ENCODE peak calls at places on chromosome 3, in seven cellular contexts. One of them, this sample, is unnamed.

GRCh38 chr3:49415931-49416601 is 3.8 kb downstream of the TCTA start:
- DNase-seq in effector memory CD4-positive, alpha-beta T cell: peak
- DNase-seq in RPMI8226: no peak
- DNase-seq in NCI-H2029: no peak
- DNase-seq in brain microvascular endothelial cell: no peak
- DNase-seq in cardiac muscle cell: no peak
- DNase-seq in tibial nerve: no peak
- DNase-seq in this sample: no peak

GRCh38 chr3:27638604-27639003 is 83.5 kb downstream of the EOMES start:
- DNase-seq in effector memory CD4-positive, alpha-beta T cell: no peak
- DNase-seq in RPMI8226: no peak
- DNase-seq in NCI-H2029: no peak
- DNase-seq in brain microvascular endothelial cell: no peak
- DNase-seq in cardiac muscle cell: no peak
- DNase-seq in tibial nerve: no peak
- DNase-seq in this sample: no peak

GRCh38 chr3:177931346-177931745 is 604.9 kb upstream of the KCNMB2 start:
- DNase-seq in effector memory CD4-positive, alpha-beta T cell: no peak
- DNase-seq in RPMI8226: no peak
- DNase-seq in NCI-H2029: no peak
- DNase-seq in brain microvascular endothelial cell: no peak
- DNase-seq in cardiac muscle cell: no peak
- DNase-seq in tibial nerve: no peak
- DNase-seq in this sample: no peak

GRCh38 chr3:128340198-128340903 is 126.3 kb downstream of the DNAJB8 start:
- DNase-seq in effector memory CD4-positive, alpha-beta T cell: no peak
- DNase-seq in RPMI8226: no peak
- DNase-seq in NCI-H2029: no peak
- DNase-seq in brain microvascular endothelial cell: no peak
- DNase-seq in cardiac muscle cell: no peak
- DNase-seq in tibial nerve: no peak
- DNase-seq in this sample: no peak

GRCh38 chr3:114374433-114374832 is 80.6 kb downstream of the TIGIT start:
- DNase-seq in effector memory CD4-positive, alpha-beta T cell: no peak
- DNase-seq in RPMI8226: no peak
- DNase-seq in NCI-H2029: no peak
- DNase-seq in brain microvascular endothelial cell: no peak
- DNase-seq in cardiac muscle cell: no peak
- DNase-seq in tibial nerve: no peak
- DNase-seq in this sample: no peak

GRCh38 chr3:72338942-72339749 is 509.1 kb downstream of the SHQ1 start:
- DNase-seq in effector memory CD4-positive, alpha-beta T cell: no peak
- DNase-seq in RPMI8226: no peak
- DNase-seq in NCI-H2029: no peak
- DNase-seq in brain microvascular endothelial cell: peak
- DNase-seq in cardiac muscle cell: no peak
- DNase-seq in tibial nerve: no peak
- DNase-seq in this sample: peak

GRCh38 chr3:18051312-18051711 is 308.9 kb upstream of the TBC1D5 start:
- DNase-seq in effector memory CD4-positive, alpha-beta T cell: no peak
- DNase-seq in RPMI8226: no peak
- DNase-seq in NCI-H2029: no peak
- DNase-seq in brain microvascular endothelial cell: no peak
- DNase-seq in cardiac muscle cell: no peak
- DNase-seq in tibial nerve: no peak
- DNase-seq in this sample: no peak

GRCh38 chr3:54046677-54047214 is 75.6 kb upstream of the CACNA2D3 start:
- DNase-seq in effector memory CD4-positive, alpha-beta T cell: no peak
- DNase-seq in RPMI8226: no peak
- DNase-seq in NCI-H2029: no peak
- DNase-seq in brain microvascular endothelial cell: peak
- DNase-seq in cardiac muscle cell: no peak
- DNase-seq in tibial nerve: no peak
- DNase-seq in this sample: no peak

GRCh38 chr3:171451915-171452707 is 8.1 kb downstream of the TNIK start:
- DNase-seq in effector memory CD4-positive, alpha-beta T cell: no peak
- DNase-seq in RPMI8226: no peak
- DNase-seq in NCI-H2029: no peak
- DNase-seq in brain microvascular endothelial cell: no peak
- DNase-seq in cardiac muscle cell: no peak
- DNase-seq in tibial nerve: no peak
- DNase-seq in this sample: no peak

GRCh38 chr3:53630547-53630946 is 136.1 kb downstream of the CACNA1D start:
- DNase-seq in effector memory CD4-positive, alpha-beta T cell: no peak
- DNase-seq in RPMI8226: no peak
- DNase-seq in NCI-H2029: no peak
- DNase-seq in brain microvascular endothelial cell: no peak
- DNase-seq in cardiac muscle cell: no peak
- DNase-seq in tibial nerve: no peak
- DNase-seq in this sample: no peak

GRCh38 chr3:29764603-29765254 is 483.9 kb downstream of the RBMS3 start:
- DNase-seq in effector memory CD4-positive, alpha-beta T cell: no peak
- DNase-seq in RPMI8226: peak
- DNase-seq in NCI-H2029: peak
- DNase-seq in brain microvascular endothelial cell: peak
- DNase-seq in cardiac muscle cell: no peak
- DNase-seq in tibial nerve: peak
- DNase-seq in this sample: peak

GRCh38 chr3:10669490-10670048 is 146.5 kb upstream of the SLC6A11 start:
- DNase-seq in effector memory CD4-positive, alpha-beta T cell: no peak
- DNase-seq in RPMI8226: peak
- DNase-seq in NCI-H2029: no peak
- DNase-seq in brain microvascular endothelial cell: no peak
- DNase-seq in cardiac muscle cell: no peak
- DNase-seq in tibial nerve: no peak
- DNase-seq in this sample: no peak

GRCh38 chr3:189685854-189686253 is 54.7 kb downstream of the TP63 start:
- DNase-seq in effector memory CD4-positive, alpha-beta T cell: no peak
- DNase-seq in RPMI8226: no peak
- DNase-seq in NCI-H2029: no peak
- DNase-seq in brain microvascular endothelial cell: peak
- DNase-seq in cardiac muscle cell: no peak
- DNase-seq in tibial nerve: no peak
- DNase-seq in this sample: peak

GRCh38 chr3:107521466-107522059 is 1.2 kb upstream of the BBX start:
- DNase-seq in effector memory CD4-positive, alpha-beta T cell: no peak
- DNase-seq in RPMI8226: peak
- DNase-seq in NCI-H2029: no peak
- DNase-seq in brain microvascular endothelial cell: no peak
- DNase-seq in cardiac muscle cell: no peak
- DNase-seq in tibial nerve: no peak
- DNase-seq in this sample: no peak

GRCh38 chr3:101998256-101998926 is 149.1 kb downstream of the NFKBIZ start:
- DNase-seq in effector memory CD4-positive, alpha-beta T cell: no peak
- DNase-seq in RPMI8226: no peak
- DNase-seq in NCI-H2029: no peak
- DNase-seq in brain microvascular endothelial cell: no peak
- DNase-seq in cardiac muscle cell: no peak
- DNase-seq in tibial nerve: no peak
- DNase-seq in this sample: peak

GRCh38 chr3:134327594-134327975 is 46.7 kb downstream of the AMOTL2 start:
- DNase-seq in effector memory CD4-positive, alpha-beta T cell: no peak
- DNase-seq in RPMI8226: no peak
- DNase-seq in NCI-H2029: no peak
- DNase-seq in brain microvascular endothelial cell: peak
- DNase-seq in cardiac muscle cell: no peak
- DNase-seq in tibial nerve: no peak
- DNase-seq in this sample: peak

GRCh38 chr3:140733623-140734022 is 55.8 kb downstream of the TRIM42 start:
- DNase-seq in effector memory CD4-positive, alpha-beta T cell: no peak
- DNase-seq in RPMI8226: no peak
- DNase-seq in NCI-H2029: no peak
- DNase-seq in brain microvascular endothelial cell: no peak
- DNase-seq in cardiac muscle cell: no peak
- DNase-seq in tibial nerve: no peak
- DNase-seq in this sample: no peak

GRCh38 chr3:141530133-141530768 is 43.4 kb downstream of the RASA2 start:
- DNase-seq in effector memory CD4-positive, alpha-beta T cell: no peak
- DNase-seq in RPMI8226: no peak
- DNase-seq in NCI-H2029: no peak
- DNase-seq in brain microvascular endothelial cell: no peak
- DNase-seq in cardiac muscle cell: no peak
- DNase-seq in tibial nerve: no peak
- DNase-seq in this sample: peak

GRCh38 chr3:78048698-78049097 is 1008.8 kb downstream of the ROBO2 start:
- DNase-seq in effector memory CD4-positive, alpha-beta T cell: no peak
- DNase-seq in RPMI8226: peak
- DNase-seq in NCI-H2029: no peak
- DNase-seq in brain microvascular endothelial cell: no peak
- DNase-seq in cardiac muscle cell: no peak
- DNase-seq in tibial nerve: no peak
- DNase-seq in this sample: no peak

This sample was measured in astrocyte of the spinal cord.